ENCODE peak calls at places on chromosomes 12 and 14, in five cellular contexts. E, C, N, I and D are unnamed samples.

GRCh38 chr12:109092484-109093021 is 719 bp downstream of the ALKBH2 start:
- DNase-seq in I (no peak), N (no peak), C (no peak), E (no peak), D (no peak)

GRCh38 chr14:23248601-23249000 is 10.9 kb downstream of the RNF212B start:
- DNase-seq in I (no peak), E (no peak), N (no peak), C (no peak), D (no peak)

GRCh38 chr12:27852742-27853141 is 72.7 kb upstream of the MANSC4 start:
- DNase-seq in C (no peak), N (no peak), E (no peak), I (no peak), D (no peak)

GRCh38 chr14:24692382-24693352 is 58.7 kb upstream of the GZMB start:
- DNase-seq in C (no peak), E (no peak), N (no peak), I (no peak), D (no peak)

GRCh38 chr12:15846887-15847286 is 35.3 kb upstream of the STRAP start:
- DNase-seq in C (no peak), I (no peak), E (no peak), N (peak; percentile 29), D (no peak)

GRCh38 chr14:68734231-68734732 is 58.6 kb downstream of the ZFP36L1 start:
- DNase-seq in N (no peak), C (no peak), I (no peak), E (no peak), D (no peak)

GRCh38 chr14:102323102-102323501 is 3.6 kb downstream of the ZNF839 start:
- DNase-seq in I (peak; percentile 69), N (peak; percentile 84), E (no peak), C (peak; percentile 90), D (peak; percentile 52)

GRCh38 chr14:55514819-55515470 is 65.1 kb upstream of the KTN1 start:
- DNase-seq in E (no peak), C (no peak), N (peak; percentile 31), I (peak; percentile 82), D (no peak)

GRCh38 chr12:9925746-9926393 is 6.3 kb downstream of the CLEC2A start:
- DNase-seq in C (no peak), I (peak; percentile 49), N (no peak), E (no peak), D (peak; percentile 25)

GRCh38 chr14:99224116-99224910 is 47.7 kb downstream of the BCL11B start:
- DNase-seq in N (no peak), C (no peak), I (no peak), E (no peak), D (peak; percentile 68)

GRCh38 chr12:121580959-121581680 is at the start of gene KDM2B:
- DNase-seq in I (peak; percentile 60), C (no peak), E (peak; percentile 25), N (peak; percentile 48), D (no peak)

GRCh38 chr12:563250-563781 is 99.9 kb downstream of the NINJ2 start:
- DNase-seq in E (no peak), N (no peak), C (no peak), I (peak; percentile 71), D (no peak)

GRCh38 chr12:97375310-97375709 is 87.3 kb upstream of the RMST start:
- DNase-seq in E (no peak), N (no peak), C (no peak), I (no peak), D (no peak)

GRCh38 chr12:70823182-70823976 is 97.2 kb downstream of the PTPRR start:
- DNase-seq in N (no peak), C (no peak), E (no peak), I (no peak), D (peak; percentile 13)

GRCh38 chr12:3921142-3921520 is 47.9 kb upstream of the PARP11 start:
- DNase-seq in E (no peak), C (no peak), I (no peak), N (no peak), D (no peak)

GRCh38 chr14:23067847-23068791 is 10.8 kb upstream of the CDH24 start:
- DNase-seq in E (no peak), C (no peak), N (no peak), I (no peak), D (no peak)

GRCh38 chr14:102182190-102182589 is 42.5 kb downstream of the WDR20 start:
- DNase-seq in C (no peak), N (no peak), I (peak; percentile 57), E (no peak), D (no peak)

GRCh38 chr12:28787151-28787550 is 361.9 kb upstream of the FAR2 start:
- DNase-seq in I (peak; percentile 83), C (no peak), N (no peak), E (no peak), D (no peak)

GRCh38 chr12:118981285-118982201 is at the start of gene SRRM4:
- DNase-seq in E (peak; percentile 96), I (no peak), C (no peak), N (no peak), D (peak; percentile 92)

GRCh38 chr14:104536942-104537612 is 42.5 kb upstream of the C14orf180 start:
- DNase-seq in C (no peak), E (no peak), N (no peak), I (peak; percentile 2), D (no peak)

GRCh38 chr14:95313707-95314106 is 6.0 kb downstream of the CLMN start:
- DNase-seq in C (no peak), E (no peak), I (peak; percentile 32), N (peak; percentile 84), D (no peak)

GRCh38 chr14:76191297-76191696 is 39.6 kb downstream of the GPATCH2L start:
- DNase-seq in I (no peak), E (no peak), C (no peak), N (peak; percentile 56), D (no peak)

GRCh38 chr14:52729925-52730707 is at the start of gene STYX:
- DNase-seq in C (peak; percentile 99), E (peak; percentile 100), I (peak; percentile 99), N (peak; percentile 99), D (peak; percentile 100)
- TF ChIP-seq CTCF in C (peak; percentile 37), E (no peak), I (no peak), N (peak; percentile 30), D (no peak)

GRCh38 chr12:115666168-115666567 is 611.3 kb downstream of the MED13L start:
- DNase-seq in E (no peak), I (no peak), C (no peak), N (no peak), D (no peak)

GRCh38 chr12:115657081-115658013 is 620.1 kb downstream of the MED13L start:
- DNase-seq in C (no peak), E (no peak), I (no peak), N (no peak), D (no peak)

GRCh38 chr12:115661103-115661502 is 616.4 kb downstream of the MED13L start:
- DNase-seq in E (no peak), N (no peak), I (peak; percentile 21), C (no peak), D (no peak)

GRCh38 chr12:115659422-115659821 is 618.1 kb downstream of the MED13L start:
- DNase-seq in C (no peak), N (no peak), E (no peak), I (no peak), D (no peak)

DNA sequence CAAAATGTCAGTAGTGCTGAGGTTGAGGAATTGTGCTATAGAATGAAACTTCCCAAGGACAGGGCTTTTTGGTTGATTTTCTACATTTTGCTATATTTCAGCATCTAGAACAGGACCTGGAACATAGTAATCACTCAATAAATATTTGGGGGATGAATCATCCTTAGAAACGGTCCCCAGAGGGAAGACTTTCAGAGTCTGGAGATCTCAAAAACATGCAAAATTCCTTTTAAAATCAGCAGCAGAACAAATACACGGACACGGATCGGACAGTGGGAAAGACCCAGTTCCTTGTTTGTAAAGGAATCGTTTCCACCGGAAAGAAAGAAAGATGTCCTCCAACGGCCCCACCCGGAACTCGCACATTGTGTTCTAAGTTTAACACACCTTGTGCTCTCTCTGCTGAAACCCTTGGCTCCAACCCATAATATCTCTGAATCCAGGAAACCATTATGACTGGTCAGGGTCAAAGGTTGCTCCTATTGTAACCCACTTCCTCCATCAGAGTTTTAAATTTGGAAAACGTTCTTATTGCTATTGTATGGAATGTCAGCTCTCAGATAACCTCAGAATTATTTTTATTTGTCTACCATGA is 617.2 kb downstream of the MED13L start:
- DNase-seq in I (peak; percentile 30), E (no peak), C (no peak), N (no peak), D (no peak)
- TF ChIP-seq CTCF in I (no peak), E (no peak), C (no peak), N (no peak), D (no peak)

GRCh38 chr14:90816686-90817436 is 631 bp upstream of the TTC7B start:
- DNase-seq in N (no peak), I (no peak), E (no peak), C (no peak), D (no peak)
- TF ChIP-seq CTCF in N (no peak), I (no peak), E (no peak), C (peak; percentile 14), D (no peak)

GRCh38 chr12:47943492-47944359 is 19.7 kb upstream of the TMEM106C start:
- DNase-seq in N (no peak), I (no peak), C (no peak), E (no peak), D (no peak)

GRCh38 chr12:47944685-47945340 is 18.6 kb upstream of the TMEM106C start:
- DNase-seq in E (no peak), N (no peak), C (no peak), I (no peak), D (no peak)

GRCh38 chr12:47940773-47941474 is 22.5 kb upstream of the TMEM106C start:
- DNase-seq in N (peak; percentile 5), C (no peak), E (no peak), I (no peak), D (no peak)

GRCh38 chr12:47941475-47942326 is 21.7 kb upstream of the TMEM106C start:
- DNase-seq in E (no peak), I (no peak), N (no peak), C (no peak), D (no peak)

DNA sequence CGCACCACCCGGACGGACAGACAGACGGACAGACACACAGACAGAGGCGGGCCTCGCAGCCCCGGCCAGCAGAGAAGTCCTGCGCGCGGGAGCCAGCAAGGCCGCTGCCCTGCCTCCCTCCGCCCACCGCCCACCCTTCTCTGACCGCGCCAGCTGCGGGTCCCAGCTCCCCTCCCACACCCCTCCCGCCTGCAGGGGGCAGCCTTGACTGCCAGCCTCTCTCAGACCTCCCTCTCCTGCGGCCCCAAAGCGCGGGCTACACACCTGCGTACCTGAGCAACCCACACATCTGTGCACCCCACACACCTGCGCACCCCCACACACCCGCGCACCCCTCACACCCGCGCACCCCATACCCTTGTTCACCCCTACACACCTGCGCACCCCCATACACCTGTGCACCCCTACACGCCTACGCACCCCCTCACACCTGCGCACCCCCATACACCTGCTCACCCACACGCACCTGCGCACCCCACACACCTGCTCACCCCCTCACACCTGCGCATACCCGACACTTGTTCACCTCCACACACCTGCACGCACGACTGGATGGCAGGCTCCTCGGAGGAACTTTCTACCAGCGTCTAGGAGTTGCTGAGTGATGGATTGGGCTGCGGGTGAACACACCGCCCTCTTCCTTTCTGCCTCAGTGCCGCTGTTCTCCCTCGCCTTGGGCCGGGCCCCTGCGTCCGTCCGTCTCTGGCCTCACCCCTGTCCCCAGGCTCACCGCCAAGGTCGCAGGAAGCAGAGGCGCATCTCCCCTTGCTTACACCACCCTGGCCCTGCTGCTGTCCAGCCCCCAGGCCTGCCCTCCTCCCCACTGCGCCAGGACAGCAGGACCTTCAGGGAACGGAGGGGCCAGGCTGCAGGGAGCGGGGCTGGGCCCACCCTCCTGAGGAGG is 20.8 kb upstream of the TMEM106C start:
- DNase-seq in E (peak; percentile 43), N (no peak), I (no peak), C (no peak), D (peak; percentile 89)
- TF ChIP-seq CTCF in E (no peak), N (peak; percentile 10), I (no peak), C (no peak), D (peak; percentile 48)

GRCh38 chr14:58258156-58258555 is 13.5 kb downstream of the PSMA3 start:
- DNase-seq in N (no peak), C (no peak), E (no peak), I (no peak), D (no peak)
- TF ChIP-seq CTCF in N (no peak), C (no peak), E (no peak), I (no peak), D (no peak)